ENCODE peak calls at places on chromosomes 16 and 17, in five cellular contexts. B is cardiac muscle cell, I is stomach, T is psoas muscle, M is PC-3. P is an unnamed sample. For H3K27me3, the result is how much of the 10 kb centered on the place peaks cover.

GRCh38 chr17:59838196-59838911 is 54.4 kb downstream of the TUBD1 start:
- DNase-seq in M (peak), I (no peak), T (no peak), B (peak), P (no peak)

GRCh38 chr16:54806378-54806777 is 124.3 kb upstream of the IRX5 start:
- DNase-seq in B (no peak), M (no peak), I (no peak), T (no peak), P (no peak)

GRCh38 chr16:15792563-15792971 is 64.3 kb downstream of the MYH11 start:
- DNase-seq in B (no peak), M (no peak), T (no peak), I (no peak), P (no peak)

GRCh38 chr17:226773-227580 is 45.5 kb upstream of the DOC2B start:
- DNase-seq in I (no peak), M (no peak), B (peak), T (peak), P (peak)

GRCh38 chr17:66829386-66829864 is 5.5 kb upstream of the CACNG5 start:
- DNase-seq in M (peak), T (no peak), I (peak), B (peak), P (no peak)

GRCh38 chr17:5123343-5124124 is 7.7 kb downstream of the USP6 start:
- DNase-seq in T (no peak), M (no peak), B (peak), I (peak), P (no peak)

GRCh38 chr16:89171216-89172170 is at the start of gene CDH15:
- DNase-seq in I (peak), M (peak), B (peak), T (peak), P (peak)

GRCh38 chr17:80069886-80070177 is 31.5 kb upstream of the GAA start:
- DNase-seq in I (no peak), M (no peak), B (peak), T (peak), P (no peak)

GRCh38 chr16:89289428-89290395 is 72.2 kb downstream of the ZNF778 start:
- DNase-seq in B (peak), T (peak), I (peak), M (peak), P (peak)

GRCh38 chr16:46862555-46863447 is 21.4 kb upstream of the GPT2 start:
- DNase-seq in I (no peak), T (no peak), M (peak), B (no peak), P (no peak)

GRCh38 chr17:47987240-47987835 is 16.4 kb downstream of the CDK5RAP3 start:
- DNase-seq in B (no peak), I (peak), T (no peak), M (no peak), P (no peak)

GRCh38 chr17:30225919-30226553 is 9.5 kb downstream of the SLC6A4 start:
- DNase-seq in I (no peak), B (no peak), M (no peak), T (no peak), P (no peak)

GRCh38 chr17:36850794-36851193 is 86.5 kb upstream of the LHX1 start:
- DNase-seq in B (peak), I (no peak), T (no peak), M (peak), P (no peak)

GRCh38 chr17:58556833-58557250 is 42.4 kb upstream of the MTMR4 start:
- DNase-seq in T (no peak), I (no peak), B (no peak), M (no peak), P (no peak)

GRCh38 chr17:70622382-70623260 is 453.3 kb downstream of the KCNJ2 start:
- DNase-seq in M (peak), T (peak), I (peak), B (peak), P (peak)

GRCh38 chr17:79041723-79042420 is 17.9 kb downstream of the C1QTNF1 start:
- DNase-seq in M (peak), B (no peak), I (no peak), T (no peak), P (no peak)

GRCh38 chr17:56028837-56029236 is 124.4 kb upstream of the ANKFN1 start:
- DNase-seq in M (no peak), T (no peak), B (no peak), I (no peak), P (no peak)

GRCh38 chr17:41615454-41615853 is 2.9 kb upstream of the KRT16 start:
- DNase-seq in B (no peak), I (no peak), M (peak), T (no peak), P (no peak)

GRCh38 chr16:73025506-73026131 is 22.3 kb downstream of the ZFHX3 start:
- DNase-seq in M (no peak), T (peak), B (peak), I (no peak), P (no peak)

GRCh38 chr17:51407576-51407975 is 147.2 kb downstream of the UTP18 start:
- DNase-seq in M (no peak), T (no peak), I (no peak), B (no peak), P (no peak)

GRCh38 chr16:58501242-58502131 is 1.5 kb downstream of the NDRG4 start:
- DNase-seq in M (no peak), T (peak), B (no peak), I (peak), P (no peak)

GRCh38 chr16:58500329-58501241 is 642 bp downstream of the NDRG4 start:
- DNase-seq in M (no peak), I (no peak), B (no peak), T (peak), P (no peak)

GRCh38 chr16:58503863-58504688 is 4.1 kb downstream of the NDRG4 start:
- DNase-seq in M (no peak), B (no peak), I (no peak), T (no peak), P (no peak)

GRCh38 chr16:58503166-58503862 is 3.4 kb downstream of the NDRG4 start:
- DNase-seq in T (no peak), B (no peak), I (no peak), M (no peak), P (no peak)

GRCh38 chr16:58502217-58502921 is 2.4 kb downstream of the NDRG4 start:
- DNase-seq in I (no peak), T (no peak), B (no peak), M (no peak), P (no peak)
- H3K27me3 ChIP-seq in I (half or more), T (under half), B (under half), M (under half), P (under half)

GRCh38 chr17:43132117-43132516 is 7.0 kb upstream of the BRCA1 start:
- DNase-seq in I (no peak), B (no peak), T (no peak), M (no peak), P (no peak)

GRCh38 chr17:43125133-43125966 is at the start of gene BRCA1:
- DNase-seq in B (peak), M (peak), I (peak), T (peak), P (peak)

GRCh38 chr17:43125967-43126910 is 1.1 kb upstream of the BRCA1 start:
- DNase-seq in M (no peak), I (no peak), T (no peak), B (no peak), P (no peak)

GRCh38 chr17:43126911-43127290 is 1.7 kb upstream of the BRCA1 start:
- DNase-seq in B (no peak), M (no peak), I (no peak), T (no peak), P (no peak)

DNA sequence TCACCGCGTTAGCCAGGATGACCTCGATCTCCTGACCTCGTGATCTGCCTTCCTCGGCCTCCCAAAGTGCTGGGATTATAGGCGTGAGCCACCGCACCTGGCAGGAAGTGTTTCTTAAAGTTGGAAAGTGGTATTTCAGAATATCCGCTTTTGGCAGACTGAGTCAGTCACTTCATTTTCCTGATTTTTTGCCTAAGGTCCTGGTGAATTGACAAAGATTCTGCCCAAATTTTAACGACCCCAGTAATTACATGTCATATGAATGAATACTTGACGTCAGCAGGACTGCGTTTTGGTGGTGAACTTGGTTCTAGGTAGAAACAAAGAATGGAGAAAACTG is 4.5 kb upstream of the BRCA1 start:
- DNase-seq in M (no peak), B (no peak), T (no peak), I (no peak), P (no peak)
- H3K27ac ChIP-seq in M (no peak), B (no peak), T (no peak), I (peak), P (peak)

GRCh38 chr17:40093580-40094201 is 6.7 kb downstream of the NR1D1 start:
- DNase-seq in B (no peak), T (peak), I (no peak), M (no peak), P (no peak)
- H3K4me3 ChIP-seq in B (no peak), T (peak), I (no peak), M (no peak), P (peak)

GRCh38 chr17:76914937-76915336 is 46.7 kb downstream of the MGAT5B start:
- DNase-seq in I (no peak), T (no peak), M (no peak), B (no peak), P (no peak)
- H3K27me3 ChIP-seq in I (half or more), T (under half), M (under half), B (under half), P (half or more)

GRCh38 chr16:84421938-84422220 is 53.5 kb downstream of the ATP2C2 start:
- DNase-seq in M (no peak), T (no peak), B (no peak), I (no peak), P (no peak)
- H3K27ac ChIP-seq in M (no peak), T (no peak), B (no peak), I (no peak), P (no peak)